ENCODE peak calls at places on chromosomes 11 and 22, in five cellular contexts. K is epithelial cell of proximal tubule, X is epithelial cell of esophagus, T is fibroblast of lung, A is fibroblast of pulmonary artery. P is an unnamed sample.

GRCh38 chr11:131904756-131905155 is 534.3 kb downstream of the NTM start:
- DNase-seq in T (no peak), K (no peak), X (peak), A (no peak), P (no peak)

GRCh38 chr22:36069368-36069767 is 40.7 kb upstream of the RBFOX2 start:
- DNase-seq in A (no peak), X (no peak), K (no peak), T (no peak), P (no peak)

GRCh38 chr22:25898707-25899365 is 156.8 kb downstream of the MYO18B start:
- DNase-seq in T (no peak), K (no peak), X (no peak), A (no peak), P (no peak)

GRCh38 chr11:34419158-34419557 is 19.6 kb upstream of the CAT start:
- DNase-seq in A (no peak), T (no peak), K (no peak), X (no peak), P (no peak)

GRCh38 chr11:80524330-80524729 is 1083.5 kb upstream of the TENM4 start:
- DNase-seq in T (no peak), A (no peak), K (no peak), X (no peak), P (no peak)

GRCh38 chr11:122642472-122642922 is 13.0 kb upstream of the UBASH3B start:
- DNase-seq in K (peak), X (peak), A (peak), T (peak), P (no peak)

GRCh38 chr11:125663910-125664309 is 16.7 kb downstream of the ACRV1 start:
- DNase-seq in K (no peak), A (no peak), X (no peak), T (no peak), P (no peak)

GRCh38 chr22:42396621-42397331 is 35.4 kb downstream of the NFAM1 start:
- DNase-seq in X (peak), K (no peak), A (no peak), T (no peak), P (no peak)

GRCh38 chr11:61734767-61735166 is 17.7 kb upstream of the MYRF start:
- DNase-seq in A (no peak), T (no peak), K (no peak), X (no peak), P (no peak)

GRCh38 chr11:110000045-110000502 is 93.1 kb upstream of the ZC3H12C start:
- DNase-seq in T (peak), X (peak), K (peak), A (peak), P (peak)

GRCh38 chr11:128582496-128583366 is 4.6 kb downstream of the ETS1 start:
- DNase-seq in K (peak), A (peak), X (peak), T (peak), P (peak)

GRCh38 chr11:120500414-120500936 is 11.1 kb upstream of the GRIK4 start:
- DNase-seq in A (no peak), K (no peak), X (no peak), T (peak), P (no peak)

GRCh38 chr11:111336582-111337256 is 38.4 kb downstream of the POU2AF3 start:
- DNase-seq in A (peak), X (peak), K (no peak), T (peak), P (no peak)

GRCh38 chr11:95727630-95728029 is 62.0 kb downstream of the FAM76B start:
- DNase-seq in T (no peak), X (no peak), K (no peak), A (no peak), P (no peak)

GRCh38 chr11:16239130-16240105 is 116.9 kb downstream of the SOX6 start:
- DNase-seq in T (peak), K (no peak), X (no peak), A (no peak), P (no peak)

GRCh38 chr11:27977031-27977430 is 130.9 kb downstream of the KIF18A start:
- DNase-seq in K (peak), A (no peak), X (peak), T (no peak), P (peak)

GRCh38 chr11:33716236-33716635 is 15.6 kb upstream of the C11orf91 start:
- DNase-seq in T (peak), X (peak), K (no peak), A (peak), P (no peak)

GRCh38 chr11:83687787-83688186 is 401.6 kb upstream of the CCDC90B start:
- DNase-seq in T (no peak), A (no peak), K (no peak), X (no peak), P (no peak)

GRCh38 chr11:125165111-125165663 is 636 bp downstream of the PKNOX2 start:
- DNase-seq in X (peak), A (peak), T (peak), K (no peak), P (no peak)

GRCh38 chr11:45051621-45052020 is 94.8 kb upstream of the PRDM11 start:
- DNase-seq in K (no peak), A (no peak), T (no peak), X (no peak), P (no peak)

GRCh38 chr11:125221499-125221898 is 56.9 kb downstream of the PKNOX2 start:
- DNase-seq in K (no peak), T (no peak), X (no peak), A (no peak), P (no peak)

GRCh38 chr22:43446881-43447280 is 35.1 kb downstream of the MPPED1 start:
- DNase-seq in X (peak), A (no peak), T (no peak), K (no peak), P (no peak)

GRCh38 chr11:105636496-105636895 is 26.6 kb downstream of the GRIA4 start:
- DNase-seq in T (no peak), K (no peak), A (no peak), X (no peak), P (no peak)

DNA sequence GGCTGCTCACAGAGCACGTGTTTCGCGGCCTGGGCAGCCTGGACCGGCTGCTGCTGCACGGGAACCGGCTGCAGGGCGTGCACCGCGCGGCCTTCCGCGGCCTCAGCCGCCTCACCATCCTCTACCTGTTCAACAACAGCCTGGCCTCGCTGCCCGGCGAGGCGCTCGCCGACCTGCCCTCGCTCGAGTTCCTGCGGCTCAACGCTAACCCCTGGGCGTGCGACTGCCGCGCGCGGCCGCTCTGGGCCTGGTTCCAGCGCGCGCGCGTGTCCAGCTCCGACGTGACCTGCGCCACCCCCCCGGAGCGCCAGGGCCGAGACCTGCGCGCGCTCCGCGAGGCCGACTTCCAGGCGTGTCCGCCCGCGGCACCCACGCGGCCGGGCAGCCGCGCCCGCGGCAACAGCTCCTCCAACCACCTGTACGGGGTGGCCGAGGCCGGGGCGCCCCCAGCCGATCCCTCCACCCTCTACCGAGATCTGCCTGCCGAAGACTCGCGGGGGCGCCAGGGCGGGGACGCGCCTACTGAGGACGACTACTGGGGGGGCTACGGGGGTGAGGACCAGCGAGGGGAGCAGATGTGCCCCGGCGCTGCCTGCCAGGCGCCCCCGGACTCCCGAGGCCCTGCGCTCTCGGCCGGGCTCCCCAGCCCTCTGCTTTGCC is 16.0 kb downstream of the RTN4RL2 start:
- DNase-seq in T (no peak), X (no peak), K (no peak), A (no peak), P (no peak)
- H3K4me3 ChIP-seq in T (peak), X (peak), K (peak), A (no peak), P (peak)

DNA sequence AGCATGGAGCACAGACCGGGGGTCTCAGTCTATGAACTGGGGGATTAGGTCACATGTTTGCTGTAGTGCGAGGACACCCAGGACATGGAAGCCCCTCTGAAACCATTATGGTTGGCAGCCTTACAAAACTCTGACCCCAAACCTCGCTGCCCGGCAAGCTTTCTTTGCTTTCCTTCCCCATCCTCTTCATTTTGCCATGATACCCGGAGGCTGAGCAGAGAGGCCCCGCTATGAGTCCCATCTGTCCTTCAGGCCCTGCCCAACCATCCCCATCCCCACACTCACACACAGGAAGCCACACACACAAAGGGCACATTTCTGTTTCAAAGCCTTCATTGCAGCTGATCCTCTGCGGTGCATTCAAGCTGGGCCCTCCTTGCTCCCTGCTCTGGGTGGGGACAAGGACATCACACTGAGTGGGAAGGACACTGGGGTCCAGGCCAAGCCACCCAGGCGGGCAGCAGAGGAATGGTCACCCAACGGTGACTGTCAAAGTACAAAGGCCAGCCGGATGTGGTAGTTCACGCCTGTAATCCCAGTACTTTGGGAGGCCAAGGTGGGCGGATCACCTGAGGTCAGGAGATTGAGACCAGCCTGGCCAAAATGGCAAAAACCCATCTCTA is 176.5 kb downstream of the CTTN start:
- DNase-seq in T (no peak), X (no peak), K (no peak), A (no peak), P (no peak)
- TF ChIP-seq CTCF in T (no peak), X (no peak), K (no peak), A (no peak), P (no peak)

GRCh38 chr22:39299829-39300178 is 19.6 kb downstream of the RPL3 start:
- DNase-seq in K (no peak), A (no peak), X (no peak), T (peak), P (no peak)
- H3K4me3 ChIP-seq in K (no peak), A (no peak), X (no peak), T (no peak), P (no peak)

DNA sequence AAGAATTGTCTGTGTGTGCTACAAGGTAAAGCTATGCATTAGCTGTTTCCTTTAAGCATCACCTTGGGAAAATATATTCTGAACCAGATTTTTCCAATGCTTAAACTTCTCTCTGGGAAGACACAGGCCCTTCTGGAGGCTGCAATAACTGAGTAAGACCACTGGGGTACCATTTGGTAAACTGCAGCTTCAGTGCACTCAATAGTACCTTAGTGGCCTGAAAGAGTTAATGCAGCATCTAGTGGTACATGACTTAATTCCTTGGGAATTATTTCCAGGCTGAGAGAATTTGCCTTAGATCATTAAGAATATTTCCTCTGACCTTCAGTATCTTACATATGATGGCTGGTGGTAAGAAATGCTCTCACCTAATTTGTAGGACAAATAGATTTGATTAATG is 727.4 kb downstream of the DLG2 start:
- DNase-seq in K (no peak), X (no peak), A (no peak), T (no peak), P (no peak)
- TF ChIP-seq CTCF in K (peak), X (peak), A (no peak), T (peak), P (peak)

DNA sequence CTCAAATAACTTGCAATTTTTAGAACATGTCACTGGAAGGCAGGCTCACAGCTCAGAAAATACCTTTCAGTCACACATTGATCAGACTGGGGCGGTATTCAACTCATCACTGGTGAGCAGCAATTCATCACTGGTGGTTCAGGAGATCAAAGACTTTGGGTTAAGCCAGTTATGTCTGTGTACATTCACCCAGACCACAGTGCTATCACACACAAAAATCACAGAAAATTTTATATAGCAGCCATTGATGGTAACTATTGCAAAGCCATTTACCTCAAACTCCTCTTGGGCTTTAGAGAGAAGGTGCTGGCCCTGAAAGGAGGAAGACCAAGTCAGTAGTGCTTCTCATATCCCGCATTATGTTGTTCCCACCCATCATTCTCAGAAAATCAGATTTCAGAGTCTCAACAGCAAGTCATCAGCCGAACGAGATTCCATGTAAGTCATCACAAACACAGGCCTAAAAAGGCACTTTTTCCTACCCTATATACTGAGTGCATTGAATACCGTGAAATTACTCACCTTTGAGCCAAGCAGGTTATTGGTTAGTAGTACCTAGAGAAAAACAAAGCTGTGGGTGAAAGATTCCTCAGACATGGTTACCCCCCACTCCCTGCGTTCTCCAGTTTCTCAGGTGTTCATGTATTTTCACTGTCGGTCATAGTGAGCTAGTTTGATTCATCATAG is 14.0 kb upstream of the WDR74 start:
- DNase-seq in X (no peak), A (no peak), T (no peak), K (no peak), P (no peak)
- H3K4me3 ChIP-seq in X (peak), A (peak), T (peak), K (peak), P (peak)